ENCODE peak calls at places on chromosomes 7 and 10, in seven cellular contexts. P is SK-N-SH, T is HepG2, R is H1, O is K562, W is GM12878, U is HCT116. D is an unnamed sample.

GRCh38 chr10:111506266-111507034 is 429.6 kb downstream of the ADRA2A start:
- DNase-seq in P (no peak), T (no peak), R (no peak), O (no peak), W (no peak), U (no peak), D (no peak)

GRCh38 chr7:78220754-78221153 is 422.2 kb downstream of the PHTF2 start:
- DNase-seq in P (no peak), T (no peak), R (no peak), O (no peak), W (no peak), U (no peak), D (no peak)

GRCh38 chr7:44748042-44748947 is at the start of gene ZMIZ2:
- DNase-seq in P (peak), T (peak), R (peak), O (peak), W (no peak), U (peak), D (peak)

GRCh38 chr10:77746313-77746712 is 108.7 kb upstream of the KCNMA1 start:
- DNase-seq in P (no peak), T (no peak), R (no peak), O (no peak), W (no peak), U (no peak), D (no peak)

GRCh38 chr10:11303671-11304170 is 286.0 kb downstream of the CELF2 start:
- DNase-seq in P (no peak), T (no peak), R (no peak), O (no peak), W (no peak), U (no peak), D (no peak)

GRCh38 chr10:63542835-63543575 is 21.8 kb downstream of the REEP3 start:
- DNase-seq in P (no peak), T (no peak), R (no peak), O (no peak), W (no peak), U (peak), D (no peak)

GRCh38 chr10:63675171-63675570 is 154.0 kb downstream of the REEP3 start:
- DNase-seq in P (no peak), T (no peak), R (no peak), O (no peak), W (no peak), U (no peak), D (no peak)

GRCh38 chr7:77320161-77320560 is 96.0 kb downstream of the GSAP start:
- DNase-seq in P (no peak), T (no peak), R (no peak), O (no peak), W (no peak), U (no peak), D (no peak)

GRCh38 chr7:143369678-143370651 is 7.5 kb upstream of the FAM131B start:
- DNase-seq in P (no peak), T (no peak), R (no peak), O (no peak), W (no peak), U (no peak), D (no peak)

GRCh38 chr10:95513941-95514392 is 47.2 kb downstream of the SORBS1 start:
- DNase-seq in P (no peak), T (no peak), R (no peak), O (no peak), W (no peak), U (no peak), D (no peak)

GRCh38 chr7:644381-645305 is 81.9 kb upstream of the DNAAF5 start:
- DNase-seq in P (no peak), T (no peak), R (no peak), O (no peak), W (no peak), U (no peak), D (no peak)

GRCh38 chr10:19719320-19719719 is 96.9 kb upstream of the PLXDC2 start:
- DNase-seq in P (no peak), T (no peak), R (no peak), O (no peak), W (no peak), U (no peak), D (no peak)

GRCh38 chr10:77163670-77164348 is 473.8 kb downstream of the KCNMA1 start:
- DNase-seq in P (peak), T (peak), R (no peak), O (peak), W (no peak), U (peak), D (no peak)

GRCh38 chr10:119211176-119211575 is 3.8 kb downstream of the GRK5 start:
- DNase-seq in P (no peak), T (no peak), R (no peak), O (no peak), W (no peak), U (no peak), D (no peak)

DNA sequence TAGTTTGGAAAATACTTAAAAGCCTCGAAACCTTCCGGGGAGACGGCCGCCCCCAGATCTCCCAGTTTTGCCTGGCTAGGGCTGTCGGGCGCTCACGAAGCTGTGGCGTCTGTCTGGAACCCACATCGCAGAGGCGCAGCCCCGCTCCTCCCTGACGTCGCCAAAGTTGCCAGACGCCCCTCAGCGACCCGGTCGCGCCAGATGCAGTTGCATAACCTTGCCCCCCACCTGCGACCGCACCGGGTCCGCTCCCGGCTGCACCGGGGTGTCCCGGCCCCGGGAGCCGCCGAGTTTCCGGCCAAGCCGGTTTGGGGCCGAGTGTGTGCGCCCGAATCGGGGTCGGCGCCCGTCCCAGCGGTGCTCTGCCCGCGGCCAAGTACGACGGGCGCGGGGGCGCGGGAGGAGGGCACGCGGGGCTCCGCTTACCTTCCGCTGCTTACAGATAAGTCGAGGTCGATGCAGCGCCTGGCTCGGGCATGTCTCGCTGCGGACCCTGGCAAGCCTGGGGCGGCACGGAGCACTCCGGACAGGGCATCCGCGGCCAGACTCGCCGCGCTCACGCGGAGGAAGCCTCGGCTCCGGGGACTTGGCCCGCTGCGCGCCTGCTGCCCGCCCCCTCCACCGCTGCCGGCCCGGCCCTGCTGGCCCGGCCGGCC is 692 bp downstream of the INSYN2A start:
- DNase-seq in P (peak), T (no peak), R (peak), O (no peak), W (no peak), U (no peak), D (peak)
- TF ChIP-seq JUND in P (no peak), T (no peak), R (no peak), O (no peak), W (no peak), U (no peak), D (no peak)

DNA sequence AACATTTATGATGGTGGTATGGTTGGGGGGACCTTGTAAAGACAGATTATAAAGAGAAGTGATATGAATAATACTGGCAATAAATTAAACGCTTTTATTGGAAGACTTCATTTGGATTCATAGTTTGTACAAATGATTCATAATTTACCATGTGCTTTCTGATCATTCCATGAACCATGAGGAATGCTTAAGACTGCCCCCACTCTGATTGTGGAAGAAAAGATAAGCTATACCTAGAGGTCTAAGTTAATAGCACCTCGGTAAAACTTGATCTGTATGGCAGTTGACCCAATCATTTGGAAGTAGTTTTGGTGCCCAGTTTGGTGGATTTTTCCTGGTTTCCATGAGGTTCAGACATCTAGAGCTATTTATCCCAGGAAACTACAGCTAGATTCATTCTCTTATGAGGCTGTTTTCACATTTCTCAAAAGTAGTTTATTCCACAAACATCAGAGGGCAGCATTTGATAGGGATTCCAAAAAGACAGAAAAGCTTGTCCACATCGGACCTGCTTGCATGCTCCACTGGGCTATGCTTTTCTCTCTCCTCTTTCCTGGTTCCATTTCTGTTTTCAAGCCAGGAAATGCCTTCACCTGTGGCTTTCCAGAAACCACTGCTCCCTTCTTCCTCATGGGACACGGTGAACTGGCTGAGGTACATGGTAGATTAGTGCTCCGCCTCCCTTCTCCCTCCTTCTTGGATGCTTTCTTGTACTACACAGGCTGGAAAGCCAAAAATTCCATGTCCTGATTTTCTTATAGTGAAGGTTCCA is 29.2 kb downstream of the TFAM start:
- DNase-seq in P (peak), T (peak), R (no peak), O (peak), W (no peak), U (no peak), D (peak)
- TF ChIP-seq JUND in P (no peak), T (no peak), R (no peak), O (no peak), W (no peak), U (no peak), D (no peak)

DNA sequence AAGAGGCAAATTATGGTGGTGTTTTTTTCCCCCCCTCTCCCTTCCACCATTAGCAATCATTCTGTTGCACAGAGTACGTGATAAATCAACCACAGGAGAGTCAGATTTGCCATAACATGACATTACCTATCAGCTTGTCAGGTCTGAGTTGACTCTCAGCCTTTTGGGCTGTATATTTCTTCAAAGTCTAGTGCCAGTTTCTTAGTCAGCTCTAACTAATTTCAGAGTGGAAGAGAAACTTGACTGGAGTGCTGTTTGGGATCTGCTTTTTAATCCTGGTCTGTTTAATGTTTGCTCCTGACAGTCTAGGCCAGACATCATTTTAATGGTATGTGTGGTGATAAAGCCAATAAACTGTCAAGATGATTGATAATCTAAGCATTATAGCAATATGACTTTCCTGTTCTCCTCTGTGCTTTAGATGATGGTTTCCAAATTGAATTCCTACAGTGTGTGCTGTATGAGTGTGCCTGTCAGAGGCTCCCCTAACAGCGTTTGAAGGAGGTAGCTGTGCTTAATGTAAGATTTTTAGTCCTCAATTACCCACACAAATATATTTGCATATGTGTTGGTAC is 76.9 kb downstream of the LRMDA start:
- DNase-seq in P (peak), T (no peak), R (no peak), O (no peak), W (no peak), U (no peak), D (peak)
- TF ChIP-seq JUND in P (peak), T (no peak), R (no peak), O (no peak), W (no peak), U (peak), D (no peak)

GRCh38 chr10:75663947-75664664 is 232.7 kb downstream of the LRMDA start:
- DNase-seq in P (no peak), T (no peak), R (no peak), O (no peak), W (no peak), U (no peak), D (peak)
- TF ChIP-seq JUND in P (no peak), T (no peak), R (no peak), O (peak), W (no peak), U (no peak), D (peak)

DNA sequence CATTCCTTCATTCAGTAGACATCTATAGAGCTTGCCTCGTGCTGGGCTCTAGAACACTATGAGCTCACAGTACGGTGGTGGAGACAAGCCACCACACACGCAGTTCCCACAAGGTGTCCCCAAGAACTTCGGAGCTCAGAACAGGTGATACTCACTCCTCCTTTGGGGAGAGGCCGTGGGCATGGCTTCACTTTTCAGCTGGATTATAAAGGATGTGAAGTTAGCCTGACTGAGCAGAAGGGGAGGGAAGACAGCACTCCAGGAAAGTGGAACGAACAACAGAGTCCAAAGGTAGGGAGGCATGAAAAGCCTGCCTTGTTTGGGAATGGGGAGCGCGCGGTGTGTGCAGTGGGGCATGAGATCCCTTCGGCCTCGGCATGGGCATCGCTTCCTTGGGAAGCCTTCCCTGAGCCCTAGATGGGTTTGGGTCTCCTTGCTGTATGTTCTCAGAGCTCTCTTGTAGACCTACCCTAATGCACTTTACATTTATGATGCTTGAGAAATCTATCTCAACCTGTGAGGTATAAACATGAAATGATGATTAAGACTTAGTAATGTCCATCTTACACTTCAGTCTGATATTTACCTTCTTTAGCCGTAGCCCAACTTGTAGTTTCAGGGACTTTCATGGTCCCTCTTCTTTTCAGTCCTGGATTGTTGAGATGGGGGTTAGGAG is 852 bp upstream of the OGA start:
- DNase-seq in P (no peak), T (peak), R (no peak), O (peak), W (no peak), U (no peak), D (no peak)
- TF ChIP-seq JUND in P (no peak), T (no peak), R (no peak), O (peak), W (no peak), U (no peak), D (no peak)

DNA sequence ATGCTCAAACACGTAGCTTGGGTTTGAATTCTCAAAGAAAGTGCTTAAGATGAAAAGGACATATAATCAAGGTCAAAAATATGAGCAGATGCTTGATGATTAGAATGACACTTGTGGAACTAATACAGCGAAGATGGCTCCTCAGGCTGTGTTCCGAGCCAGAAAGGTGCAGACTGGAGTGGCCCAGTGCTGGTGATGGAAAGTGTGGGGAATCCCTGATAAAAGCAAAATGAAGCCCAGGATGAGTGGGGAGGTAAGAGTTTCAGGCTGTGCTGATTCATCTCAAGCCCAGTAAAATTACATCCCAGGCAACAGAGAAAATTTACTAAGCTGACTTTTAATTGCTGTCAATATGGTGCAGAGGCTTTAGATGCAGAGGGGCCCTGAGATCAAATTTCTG is 77.8 kb upstream of the IKZF1 start:
- DNase-seq in P (no peak), T (no peak), R (no peak), O (no peak), W (no peak), U (no peak), D (no peak)
- TF ChIP-seq JUND in P (no peak), T (no peak), R (no peak), O (no peak), W (no peak), U (no peak), D (no peak)

DNA sequence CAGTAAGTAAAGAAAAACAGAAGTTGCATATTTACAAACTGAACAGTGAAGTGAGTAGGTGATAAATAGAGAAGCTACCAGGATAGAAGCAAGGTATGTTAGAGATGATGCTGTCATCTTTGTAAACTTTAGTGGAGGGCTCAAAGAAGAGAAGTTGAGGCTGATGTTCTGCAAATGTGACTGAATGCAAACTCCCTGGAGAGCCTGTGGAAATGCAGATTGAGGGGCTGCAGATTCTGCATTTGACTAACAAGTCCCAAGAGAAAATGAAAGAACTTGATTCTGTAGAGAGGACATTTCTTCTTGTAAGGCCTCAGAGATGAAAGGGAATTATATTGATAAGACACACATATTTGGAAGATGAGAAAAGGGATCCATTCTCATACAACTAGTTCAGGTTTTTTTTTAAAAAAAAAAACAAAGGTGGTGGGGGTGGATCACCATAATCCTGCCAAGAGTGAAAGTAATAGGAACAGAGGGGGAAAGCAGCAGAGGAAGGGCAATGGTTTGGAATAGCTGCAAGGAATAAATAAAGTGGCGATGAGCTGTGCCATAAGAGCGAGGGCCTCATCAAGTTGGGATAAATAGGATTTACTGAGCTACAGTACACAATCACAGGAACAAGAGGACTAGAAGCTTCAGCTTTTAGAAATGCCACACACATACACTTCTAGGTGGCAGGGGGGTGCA is 778.4 kb downstream of the NRG3 start:
- DNase-seq in P (no peak), T (no peak), R (no peak), O (no peak), W (no peak), U (no peak), D (no peak)
- TF ChIP-seq JUND in P (no peak), T (no peak), R (no peak), O (no peak), W (no peak), U (no peak), D (no peak)